ENCODE peak calls at places on chromosome 4, in six cellular contexts. B is heart left ventricle, P is cardiac muscle cell, A is suprapubic skin, G is fibroblast of the aortic adventitia, O is esophagus squamous epithelium. R is an unnamed sample.

GRCh38 chr4:44448548-44449443 is at the start of gene KCTD8:
- DNase-seq in B (peak; percentile 71), P (peak; percentile 95), A (peak; percentile 85), G (peak; percentile 76), O (peak; percentile 2), R (peak; percentile 54)

GRCh38 chr4:100493756-100494155 is 24.1 kb downstream of the EMCN start:
- DNase-seq in B (no peak), P (no peak), A (no peak), G (peak; percentile 27), O (no peak), R (peak; percentile 78)

GRCh38 chr4:41360911-41361830 is 104.4 kb downstream of the UCHL1 start:
- DNase-seq in B (peak; percentile 49), P (peak; percentile 45), A (peak; percentile 85), G (peak; percentile 23), O (no peak), R (peak; percentile 74)

GRCh38 chr4:81257021-81257420 is 42.0 kb upstream of the PRKG2 start:
- DNase-seq in B (no peak), P (no peak), A (no peak), G (peak; percentile 87), O (no peak), R (no peak)

GRCh38 chr4:41437264-41437566 is 100.7 kb upstream of the LIMCH1 start:
- DNase-seq in B (no peak), P (no peak), A (no peak), G (no peak), O (no peak), R (no peak)

GRCh38 chr4:182808673-182809416 is 108.3 kb downstream of the DCTD start:
- DNase-seq in B (no peak), P (no peak), A (no peak), G (no peak), O (no peak), R (no peak)

GRCh38 chr4:177369372-177369771 is 59.7 kb downstream of the NEIL3 start:
- DNase-seq in B (no peak), P (peak; percentile 4), A (no peak), G (peak; percentile 74), O (no peak), R (no peak)

GRCh38 chr4:74544655-74545361 is 99.9 kb downstream of the AREG start:
- DNase-seq in B (no peak), P (no peak), A (no peak), G (no peak), O (no peak), R (peak; percentile 63)

GRCh38 chr4:150119492-150119891 is 41.2 kb downstream of the DCLK2 start:
- DNase-seq in B (no peak), P (no peak), A (no peak), G (peak; percentile 59), O (no peak), R (no peak)

GRCh38 chr4:40349561-40350198 is 14.5 kb downstream of the CHRNA9 start:
- DNase-seq in B (no peak), P (no peak), A (no peak), G (peak; percentile 42), O (no peak), R (no peak)

GRCh38 chr4:19135886-19136633 is 1114.5 kb upstream of the LCORL start:
- DNase-seq in B (no peak), P (no peak), A (no peak), G (no peak), O (no peak), R (no peak)

GRCh38 chr4:109728385-109728784 is 1.5 kb downstream of the PLA2G12A start:
- DNase-seq in B (no peak), P (no peak), A (no peak), G (no peak), O (no peak), R (no peak)

GRCh38 chr4:145816091-145816490 is 122.5 kb downstream of the ZNF827 start:
- DNase-seq in B (no peak), P (no peak), A (no peak), G (no peak), O (no peak), R (no peak)

GRCh38 chr4:98583265-98583664 is 75.1 kb downstream of the TSPAN5 start:
- DNase-seq in B (no peak), P (no peak), A (no peak), G (no peak), O (no peak), R (no peak)

GRCh38 chr4:176193898-176194297 is 1.5 kb downstream of the SPATA4 start:
- DNase-seq in B (no peak), P (no peak), A (no peak), G (peak; percentile 57), O (no peak), R (no peak)

GRCh38 chr4:3201718-3202702 is 46.9 kb upstream of the MSANTD1 start:
- DNase-seq in B (no peak), P (no peak), A (peak; percentile 60), G (peak; percentile 4), O (no peak), R (no peak)

GRCh38 chr4:56410247-56410646 is 23.0 kb upstream of the AASDH start:
- DNase-seq in B (peak; percentile 59), P (peak; percentile 52), A (no peak), G (peak; percentile 98), O (no peak), R (peak; percentile 97)

GRCh38 chr4:32858971-32859370 is 2138.8 kb downstream of the PCDH7 start:
- DNase-seq in B (no peak), P (no peak), A (no peak), G (peak; percentile 54), O (no peak), R (no peak)

GRCh38 chr4:169628579-169628978 is 8.2 kb downstream of the CLCN3 start:
- DNase-seq in B (no peak), P (no peak), A (no peak), G (no peak), O (no peak), R (no peak)

GRCh38 chr4:7307391-7308099 is 115.2 kb downstream of the SORCS2 start:
- DNase-seq in B (peak; percentile 29), P (no peak), A (no peak), G (no peak), O (no peak), R (no peak)
- TF ChIP-seq CTCF in B (peak; percentile 9), P (no peak), A (no peak), G (no peak), O (no peak), R (peak; percentile 5)

DNA sequence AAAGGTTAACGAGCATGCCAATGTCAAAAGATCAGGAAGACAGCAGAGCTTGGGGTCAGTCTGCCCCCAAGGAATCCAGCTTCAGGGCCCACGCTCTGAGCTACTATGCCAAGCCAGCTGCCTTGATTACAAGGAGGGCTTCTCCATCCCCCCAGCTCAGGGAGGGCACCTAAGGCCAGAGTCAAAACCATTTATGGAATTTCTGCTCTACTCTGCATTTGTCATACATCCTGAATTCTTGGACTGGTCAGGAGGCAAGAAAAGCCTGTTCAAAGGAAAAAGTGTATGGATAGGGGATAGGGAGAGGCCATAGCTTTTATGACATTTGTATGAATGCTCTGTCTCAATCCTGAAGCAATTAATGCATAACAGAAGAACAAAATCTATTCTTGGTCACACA is 32.2 kb downstream of the EDNRA start:
- DNase-seq in B (no peak), P (no peak), A (no peak), G (no peak), O (no peak), R (no peak)
- H3K4me3 ChIP-seq in B (no peak overlapping the region), P (no peak overlapping the region), A (no peak overlapping the region), G (no peak overlapping the region), O (no peak overlapping the region), R (no peak overlapping the region)

GRCh38 chr4:37757705-37758104 is 68.8 kb upstream of the PGM2 start:
- DNase-seq in B (no peak), P (no peak), A (no peak), G (no peak), O (no peak), R (no peak)

GRCh38 chr4:37762294-37763163 is 64.0 kb upstream of the PGM2 start:
- DNase-seq in B (no peak), P (no peak), A (no peak), G (peak; percentile 18), O (no peak), R (no peak)

GRCh38 chr4:37758226-37758625 is 68.3 kb upstream of the PGM2 start:
- DNase-seq in B (no peak), P (peak; percentile 40), A (no peak), G (peak; percentile 85), O (no peak), R (no peak)

GRCh38 chr4:37760840-37761239 is 65.6 kb upstream of the PGM2 start:
- DNase-seq in B (no peak), P (no peak), A (no peak), G (peak; percentile 37), O (no peak), R (no peak)

DNA sequence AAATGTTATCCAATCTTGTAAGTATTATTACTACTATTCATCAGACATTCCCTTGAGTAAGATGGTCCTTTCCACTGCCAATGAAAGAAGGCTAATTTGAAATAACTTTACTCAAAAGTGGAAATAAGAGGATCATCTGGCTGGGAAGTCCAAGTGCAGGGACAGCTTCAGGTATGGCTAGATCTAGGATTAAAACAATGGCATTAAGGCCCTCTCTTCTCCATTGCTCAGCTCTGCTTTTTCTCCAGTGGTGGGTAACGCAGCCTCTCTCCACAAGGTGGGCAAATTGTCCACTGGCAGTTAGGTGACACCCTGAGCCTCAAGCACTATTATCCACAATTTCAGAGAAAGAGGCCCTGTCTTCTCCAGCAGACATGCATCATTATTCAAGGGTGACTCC is 66.7 kb upstream of the PGM2 start:
- DNase-seq in B (no peak), P (no peak), A (no peak), G (no peak), O (no peak), R (no peak)
- TF ChIP-seq CTCF in B (no peak), P (no peak), A (no peak), G (no peak), O (no peak), R (no peak)

GRCh38 chr4:13302876-13303275 is 181.3 kb downstream of the RAB28 start:
- DNase-seq in B (no peak), P (no peak), A (no peak), G (peak; percentile 74), O (no peak), R (no peak)

GRCh38 chr4:13299343-13299742 is 184.8 kb downstream of the RAB28 start:
- DNase-seq in B (no peak), P (no peak), A (no peak), G (no peak), O (no peak), R (no peak)

GRCh38 chr4:13294961-13295605 is 189.1 kb downstream of the RAB28 start:
- DNase-seq in B (no peak), P (no peak), A (no peak), G (peak; percentile 10), O (no peak), R (no peak)

GRCh38 chr4:13298655-13299054 is 185.5 kb downstream of the RAB28 start:
- DNase-seq in B (no peak), P (no peak), A (no peak), G (peak; percentile 48), O (no peak), R (no peak)
- H3K4me3 ChIP-seq in B (no peak overlapping the region), P (no peak overlapping the region), A (no peak overlapping the region), G (peak overlapping the region; percentile 13), O (no peak overlapping the region), R (no peak overlapping the region)

DNA sequence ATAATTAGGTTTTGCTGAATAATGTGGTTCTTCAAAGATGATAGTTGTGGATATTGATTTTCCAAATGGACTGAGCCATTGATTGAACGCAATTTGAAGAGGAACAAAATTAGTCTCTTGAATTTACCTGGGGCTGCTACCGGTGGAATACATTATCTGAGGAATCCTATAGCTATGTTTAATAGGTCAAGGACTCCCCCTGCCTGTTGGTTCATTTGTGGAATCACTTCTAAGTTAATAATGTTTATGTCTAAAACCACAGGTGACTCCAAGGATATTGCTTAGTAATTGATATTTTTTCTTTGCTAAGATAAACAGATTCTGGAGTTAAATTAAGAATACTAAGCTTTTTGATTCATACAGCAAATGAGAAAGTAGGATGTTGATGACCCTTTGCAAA is 576.0 kb upstream of the PABPC4L start:
- DNase-seq in B (no peak), P (peak; percentile 49), A (no peak), G (no peak), O (no peak), R (peak; percentile 30)
- TF ChIP-seq CTCF in B (no peak), P (no peak), A (no peak), G (no peak), O (no peak), R (peak; percentile 64)

R was measured in LNCaP clone FGC.